ENCODE peak calls at places on chromosomes 1 and 21, in six cellular contexts. E is AG08395; G is Caki2; R is cerebellum; D is CD4-positive, alpha-beta T cell; N is mammary epithelial cell. T is an unnamed sample.

GRCh38 chr1:54493608-54494007 is 54.4 kb upstream of the ACOT11 start:
- DNase-seq in R (no peak), G (no peak), D (no peak), N (peak), E (no peak), T (no peak)

GRCh38 chr1:56992318-56993136 is 26.7 kb upstream of the C8B start:
- DNase-seq in D (no peak), G (no peak), R (no peak), N (no peak), E (no peak), T (no peak)

GRCh38 chr1:43934279-43934985 is 831 bp downstream of the ARTN start:
- DNase-seq in D (peak), R (peak), E (peak), G (peak), N (peak), T (no peak)

GRCh38 chr1:200180821-200181220 is 153.3 kb downstream of the NR5A2 start:
- DNase-seq in R (no peak), E (peak), D (no peak), G (peak), N (peak), T (no peak)

GRCh38 chr1:79040424-79041089 is 34.0 kb upstream of the ADGRL4 start:
- DNase-seq in G (no peak), R (no peak), N (peak), E (peak), D (no peak), T (no peak)

GRCh38 chr1:44380666-44381177 is 24.3 kb upstream of the RNF220 start:
- DNase-seq in R (no peak), G (no peak), E (no peak), D (no peak), N (no peak), T (no peak)

GRCh38 chr1:17113973-17114372 is 5.3 kb downstream of the PADI2 start:
- DNase-seq in R (no peak), G (no peak), N (no peak), D (no peak), E (no peak), T (no peak)

GRCh38 chr1:36248250-36248894 is 24.1 kb downstream of the THRAP3 start:
- DNase-seq in D (no peak), R (no peak), G (peak), E (peak), N (peak), T (peak)

GRCh38 chr1:180905927-180906326 is 6.8 kb upstream of the KIAA1614 start:
- DNase-seq in G (no peak), E (no peak), N (no peak), R (no peak), D (no peak), T (no peak)

GRCh38 chr1:223233410-223234163 is 90.5 kb upstream of the TLR5 start:
- DNase-seq in R (no peak), G (peak), N (peak), D (no peak), E (peak), T (peak)

GRCh38 chr1:25216123-25216522 is 16.2 kb downstream of the SYF2 start:
- DNase-seq in D (no peak), R (no peak), G (no peak), E (no peak), N (no peak), T (no peak)

GRCh38 chr1:30704765-30705509 is 18.4 kb downstream of the MATN1 start:
- DNase-seq in G (no peak), E (peak), R (no peak), N (no peak), D (no peak), T (no peak)

GRCh38 chr1:192884241-192884640 is 75.4 kb downstream of the RGS2 start:
- DNase-seq in E (no peak), N (no peak), G (no peak), R (no peak), D (no peak), T (no peak)

GRCh38 chr1:16149146-16149545 is 6.7 kb downstream of the EPHA2 start:
- DNase-seq in E (no peak), N (no peak), R (no peak), D (no peak), G (no peak), T (no peak)

GRCh38 chr21:16579538-16579937 is 849.8 kb downstream of the USP25 start:
- DNase-seq in R (no peak), E (no peak), G (no peak), D (no peak), N (no peak), T (no peak)

GRCh38 chr21:14713109-14713508 is 167.0 kb upstream of the SAMSN1 start:
- DNase-seq in G (no peak), D (no peak), E (no peak), N (no peak), R (no peak), T (no peak)

GRCh38 chr1:241235236-241235897 is 121.6 kb downstream of the RGS7 start:
- DNase-seq in N (no peak), D (no peak), R (peak), E (no peak), G (no peak), T (no peak)

GRCh38 chr1:100882622-100883186 is 11.9 kb downstream of the EXTL2 start:
- DNase-seq in D (no peak), E (no peak), N (no peak), G (no peak), R (no peak), T (no peak)

GRCh38 chr1:89670168-89670567 is 37.2 kb downstream of the LRRC8C start:
- DNase-seq in R (no peak), D (no peak), E (no peak), G (no peak), N (no peak), T (no peak)

GRCh38 chr1:30830537-30830936 is 73.0 kb upstream of the LAPTM5 start:
- DNase-seq in D (no peak), N (no peak), R (no peak), E (no peak), G (no peak), T (no peak)

GRCh38 chr1:74790453-74790852 is 57.5 kb downstream of the TYW3 start:
- DNase-seq in D (no peak), N (no peak), G (peak), R (no peak), E (no peak), T (peak)

GRCh38 chr21:23743821-23744220 is 1863.5 kb downstream of the MRPL39 start:
- DNase-seq in N (no peak), D (no peak), G (no peak), E (no peak), R (no peak), T (no peak)

GRCh38 chr21:37198989-37199924 is 67.9 kb downstream of the VPS26C start:
- DNase-seq in G (peak), N (peak), E (no peak), D (no peak), R (no peak), T (peak)

GRCh38 chr1:162279099-162279498 is 97.6 kb downstream of the SPATA46 start:
- DNase-seq in N (no peak), G (no peak), E (no peak), D (no peak), R (no peak), T (no peak)